ENCODE peak calls at places on chromosomes 6 and 20, in eight cellular contexts. M is cardiac muscle cell; Y is T-helper 1 cell; Q is AG08396; P is ACHN; B is stimulated activated naive CD4-positive, alpha-beta T cell treated with Interleukin-2 at 50 U/mL for 16 hours; J is CD8-positive, alpha-beta T cell; G is HT-29. U is an unnamed sample.

GRCh38 chr6:87588756-87589407 is 905 bp downstream of the RARS2 start:
- DNase-seq in M (no peak), Y (no peak), Q (no peak), P (no peak), B (no peak), J (no peak), G (no peak), U (no peak)

GRCh38 chr20:23331951-23332350 is 18.6 kb upstream of the NXT1 start:
- DNase-seq in M (no peak), Y (no peak), Q (no peak), P (no peak), B (no peak), J (no peak), G (no peak), U (no peak)

GRCh38 chr6:142845143-142845571 is 99.8 kb downstream of the HIVEP2 start:
- DNase-seq in M (no peak), Y (no peak), Q (no peak), P (peak), B (no peak), J (no peak), G (no peak), U (no peak)

GRCh38 chr6:107870379-107870778 is 46.3 kb upstream of the SCML4 start:
- DNase-seq in M (no peak), Y (no peak), Q (peak), P (no peak), B (no peak), J (no peak), G (no peak), U (no peak)

GRCh38 chr20:34713194-34713943 is 9.2 kb downstream of the TP53INP2 start:
- DNase-seq in M (peak), Y (no peak), Q (peak), P (peak), B (no peak), J (no peak), G (peak), U (no peak)

GRCh38 chr20:21615617-21616080 is 89.8 kb upstream of the PAX1 start:
- DNase-seq in M (peak), Y (peak), Q (peak), P (peak), B (peak), J (peak), G (peak), U (peak)

GRCh38 chr20:22371843-22372242 is 212.5 kb downstream of the FOXA2 start:
- DNase-seq in M (no peak), Y (no peak), Q (no peak), P (no peak), B (no peak), J (no peak), G (no peak), U (no peak)

GRCh38 chr6:77463308-77463880 is at the start of gene HTR1B:
- DNase-seq in M (peak), Y (no peak), Q (peak), P (no peak), B (no peak), J (no peak), G (no peak), U (no peak)

GRCh38 chr20:13111249-13111911 is 102.6 kb downstream of the SPTLC3 start:
- DNase-seq in M (no peak), Y (no peak), Q (no peak), P (no peak), B (no peak), J (no peak), G (no peak), U (no peak)

GRCh38 chr6:44480097-44480539 is 92.6 kb downstream of the CDC5L start:
- DNase-seq in M (no peak), Y (no peak), Q (no peak), P (no peak), B (no peak), J (no peak), G (no peak), U (no peak)

GRCh38 chr6:52642381-52642780 is 28.5 kb upstream of the TMEM14A start:
- DNase-seq in M (no peak), Y (no peak), Q (no peak), P (no peak), B (no peak), J (no peak), G (no peak), U (no peak)

GRCh38 chr6:51301969-51302368 is 483.3 kb downstream of the TFAP2B start:
- DNase-seq in M (no peak), Y (no peak), Q (no peak), P (no peak), B (no peak), J (no peak), G (no peak), U (no peak)

GRCh38 chr6:39054577-39055142 is 6.1 kb downstream of the GLP1R start:
- DNase-seq in M (no peak), Y (no peak), Q (no peak), P (no peak), B (no peak), J (no peak), G (no peak), U (no peak)

GRCh38 chr6:80465513-80465912 is 359.0 kb downstream of the BCKDHB start:
- DNase-seq in M (no peak), Y (no peak), Q (no peak), P (no peak), B (no peak), J (no peak), G (no peak), U (no peak)

GRCh38 chr6:133179483-133179882 is 61.7 kb upstream of the EYA4 start:
- DNase-seq in M (no peak), Y (no peak), Q (no peak), P (no peak), B (no peak), J (no peak), G (peak), U (peak)

GRCh38 chr20:44407402-44408184 is 52.1 kb downstream of the HNF4A start:
- DNase-seq in M (no peak), Y (no peak), Q (no peak), P (peak), B (no peak), J (no peak), G (peak), U (no peak)

GRCh38 chr6:21026576-21027273 is 492.5 kb downstream of the CDKAL1 start:
- DNase-seq in M (no peak), Y (no peak), Q (no peak), P (no peak), B (no peak), J (no peak), G (no peak), U (no peak)

GRCh38 chr6:154548130-154548830 is 37.8 kb upstream of the CNKSR3 start:
- DNase-seq in M (no peak), Y (no peak), Q (no peak), P (no peak), B (no peak), J (no peak), G (no peak), U (peak)

U was measured in left cardiac atrium.